ENCODE peak calls at places on chromosomes 1 and 21, in six cellular contexts. G is heart left ventricle, V is fibroblast of mammary gland, P is IMR-90, W is keratinocyte, B is astrocyte of the spinal cord. I is an unnamed sample.

GRCh38 chr21:37208056-37208705 is 59.0 kb downstream of the VPS26C start:
- DNase-seq in G (peak), V (no peak), P (no peak), W (no peak), B (peak), I (no peak)

GRCh38 chr1:59446257-59446901 is 149.5 kb downstream of the FGGY start:
- DNase-seq in G (no peak), V (peak), P (peak), W (no peak), B (peak), I (peak)

GRCh38 chr1:116740726-116741125 is 13.5 kb upstream of the CD2 start:
- DNase-seq in G (no peak), V (no peak), P (no peak), W (no peak), B (no peak), I (no peak)

GRCh38 chr21:43881283-43881682 is 16.3 kb downstream of the AGPAT3 start:
- DNase-seq in G (no peak), V (no peak), P (no peak), W (no peak), B (no peak), I (no peak)

GRCh38 chr1:180542530-180543171 is 16.1 kb upstream of the OVAAL start:
- DNase-seq in G (no peak), V (peak), P (peak), W (no peak), B (peak), I (no peak)

GRCh38 chr1:2604854-2605753 is 18.5 kb downstream of the PRXL2B start:
- DNase-seq in G (no peak), V (no peak), P (no peak), W (no peak), B (no peak), I (no peak)

GRCh38 chr1:67608661-67609571 is 76.1 kb upstream of the GADD45A start:
- DNase-seq in G (no peak), V (no peak), P (peak), W (no peak), B (no peak), I (peak)

GRCh38 chr1:159921251-159921650 is 4.1 kb downstream of the TAGLN2 start:
- DNase-seq in G (no peak), V (peak), P (peak), W (no peak), B (no peak), I (peak)

GRCh38 chr1:151516031-151516511 is 4.9 kb downstream of the CGN start:
- DNase-seq in G (no peak), V (no peak), P (no peak), W (no peak), B (no peak), I (no peak)

GRCh38 chr1:208254862-208255261 is 10.7 kb upstream of the PLXNA2 start:
- DNase-seq in G (no peak), V (peak), P (peak), W (no peak), B (peak), I (peak)

GRCh38 chr1:185157599-185158469 is 867 bp downstream of the SWT1 start:
- DNase-seq in G (no peak), V (peak), P (peak), W (no peak), B (peak), I (peak)

GRCh38 chr1:33460947-33461629 is 11.4 kb upstream of the ZSCAN20 start:
- DNase-seq in G (peak), V (no peak), P (no peak), W (no peak), B (no peak), I (no peak)

GRCh38 chr1:39098569-39099250 is 72.6 kb downstream of the NDUFS5 start:
- DNase-seq in G (peak), V (peak), P (peak), W (peak), B (peak), I (peak)

GRCh38 chr1:226939439-226940028 is 560 bp upstream of the COQ8A start:
- DNase-seq in G (peak), V (no peak), P (no peak), W (no peak), B (no peak), I (no peak)

GRCh38 chr1:9149837-9150581 is 21.1 kb upstream of the GPR157 start:
- DNase-seq in G (peak), V (no peak), P (no peak), W (no peak), B (no peak), I (no peak)

GRCh38 chr1:169595764-169596711 is 9.8 kb upstream of the F5 start:
- DNase-seq in G (no peak), V (peak), P (peak), W (no peak), B (peak), I (peak)

GRCh38 chr1:147771216-147772125 is 11.1 kb upstream of the GJA5 start:
- DNase-seq in G (peak), V (peak), P (peak), W (no peak), B (no peak), I (no peak)

GRCh38 chr1:161119017-161119378 is 1.1 kb downstream of the NIT1 start:
- DNase-seq in G (peak), V (peak), P (no peak), W (no peak), B (no peak), I (peak)

GRCh38 chr1:151942882-151943281 is 33.6 kb upstream of the THEM4 start:
- DNase-seq in G (peak), V (no peak), P (no peak), W (no peak), B (no peak), I (peak)

GRCh38 chr1:65421341-65422174 is 1.1 kb downstream of the LEPR start:
- DNase-seq in G (no peak), V (peak), P (peak), W (no peak), B (no peak), I (no peak)

GRCh38 chr1:22364764-22365163 is 86.9 kb upstream of the ZBTB40 start:
- DNase-seq in G (no peak), V (no peak), P (no peak), W (no peak), B (no peak), I (no peak)

GRCh38 chr1:46183926-46184557 is 7.8 kb upstream of the P3R3URF start:
- DNase-seq in G (no peak), V (no peak), P (no peak), W (no peak), B (no peak), I (no peak)

GRCh38 chr1:76951185-76951584 is 83.9 kb downstream of the ST6GALNAC5 start:
- DNase-seq in G (no peak), V (peak), P (no peak), W (no peak), B (peak), I (peak)

GRCh38 chr1:151135433-151136385 is 10.7 kb downstream of the SEMA6C start:
- DNase-seq in G (no peak), V (no peak), P (no peak), W (no peak), B (no peak), I (no peak)

GRCh38 chr1:164928223-164928814 is 369.3 kb downstream of the PBX1 start:
- DNase-seq in G (no peak), V (no peak), P (no peak), W (no peak), B (no peak), I (no peak)

GRCh38 chr1:157302199-157302497 is 164.0 kb upstream of the ETV3 start:
- DNase-seq in G (no peak), V (no peak), P (no peak), W (no peak), B (no peak), I (no peak)

GRCh38 chr1:211944733-211945500 is 90.4 kb downstream of the INTS7 start:
- DNase-seq in G (peak), V (peak), P (peak), W (peak), B (peak), I (peak)

GRCh38 chr1:232568331-232568852 is 61.5 kb downstream of the SIPA1L2 start:
- DNase-seq in G (no peak), V (no peak), P (no peak), W (no peak), B (no peak), I (peak)

GRCh38 chr1:10106241-10106640 is 73.5 kb downstream of the UBE4B start:
- DNase-seq in G (no peak), V (no peak), P (no peak), W (no peak), B (no peak), I (no peak)

GRCh38 chr1:87578464-87578863 is 249.8 kb downstream of the LMO4 start:
- DNase-seq in G (no peak), V (no peak), P (no peak), W (no peak), B (no peak), I (no peak)

GRCh38 chr1:96926176-96926575 is 204.6 kb downstream of the PTBP2 start:
- DNase-seq in G (no peak), V (no peak), P (no peak), W (no peak), B (no peak), I (no peak)

GRCh38 chr1:46224966-46225365 is 21.8 kb downstream of the LURAP1 start:
- DNase-seq in G (no peak), V (no peak), P (no peak), W (no peak), B (no peak), I (no peak)

GRCh38 chr1:77976433-77977076 is 2.3 kb downstream of the FUBP1 start:
- DNase-seq in G (no peak), V (no peak), P (no peak), W (no peak), B (no peak), I (peak)

DNA sequence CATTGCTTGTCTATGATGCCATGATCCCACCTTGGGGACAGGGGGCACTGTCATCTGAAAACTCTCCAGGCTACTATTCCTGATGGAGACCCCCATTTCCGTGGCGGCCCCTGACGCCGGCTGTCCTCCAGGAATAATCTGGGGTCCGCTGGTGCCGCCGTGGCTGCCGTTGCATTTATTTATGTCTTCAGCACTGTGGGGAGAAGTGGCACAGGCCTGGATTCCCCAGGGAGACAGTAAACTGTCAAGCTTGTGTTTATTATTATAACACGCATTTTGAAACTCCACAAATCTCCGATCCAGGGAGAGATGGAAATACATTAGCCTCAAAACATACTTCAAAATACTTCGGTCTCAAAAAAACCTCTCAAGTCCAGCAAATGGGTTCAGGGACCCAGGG is 126.9 kb upstream of the C1orf174 start:
- DNase-seq in G (no peak), V (no peak), P (no peak), W (no peak), B (no peak), I (no peak)
- H3K4me3 ChIP-seq in G (no peak), V (no peak), P (no peak), W (no peak), B (no peak), I (no peak)

GRCh38 chr1:17574502-17574901 is 35.0 kb downstream of the ARHGEF10L start:
- DNase-seq in G (no peak), V (no peak), P (no peak), W (no peak), B (no peak), I (no peak)
- TF ChIP-seq CTCF in G (no peak), V (no peak), P (peak), W (no peak), B (peak), I (peak)

DNA sequence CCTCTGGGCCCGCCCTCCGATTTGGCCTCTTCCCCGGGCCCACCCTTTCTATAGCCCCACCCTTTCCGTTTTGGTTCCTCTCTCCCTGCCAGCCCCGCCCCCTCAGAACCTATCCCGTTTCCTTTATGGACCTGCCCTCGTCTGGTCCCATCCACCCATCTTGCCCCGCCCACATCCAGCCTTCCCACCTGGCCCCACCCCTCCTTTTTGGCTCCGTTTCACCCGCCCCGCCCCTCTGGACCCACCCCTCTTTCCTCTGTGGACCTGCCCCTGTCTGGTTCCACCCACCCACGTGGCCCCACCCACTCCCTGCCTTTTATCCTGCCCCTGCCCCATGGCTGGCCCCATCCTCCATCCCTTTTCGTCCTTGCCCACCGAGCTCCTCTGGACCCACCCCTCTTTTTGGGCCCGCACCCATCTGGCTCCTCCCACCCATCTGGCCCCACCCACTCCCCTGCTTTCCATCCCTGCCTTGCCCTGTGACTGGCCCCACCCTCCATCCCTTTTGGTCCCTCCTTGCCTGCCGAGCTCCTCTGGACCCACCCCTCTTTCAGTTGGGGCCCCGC is 177.2 kb downstream of the CAMTA1 start:
- DNase-seq in G (peak), V (peak), P (no peak), W (no peak), B (no peak), I (no peak)
- H3K4me3 ChIP-seq in G (no peak), V (no peak), P (no peak), W (no peak), B (no peak), I (no peak)

DNA sequence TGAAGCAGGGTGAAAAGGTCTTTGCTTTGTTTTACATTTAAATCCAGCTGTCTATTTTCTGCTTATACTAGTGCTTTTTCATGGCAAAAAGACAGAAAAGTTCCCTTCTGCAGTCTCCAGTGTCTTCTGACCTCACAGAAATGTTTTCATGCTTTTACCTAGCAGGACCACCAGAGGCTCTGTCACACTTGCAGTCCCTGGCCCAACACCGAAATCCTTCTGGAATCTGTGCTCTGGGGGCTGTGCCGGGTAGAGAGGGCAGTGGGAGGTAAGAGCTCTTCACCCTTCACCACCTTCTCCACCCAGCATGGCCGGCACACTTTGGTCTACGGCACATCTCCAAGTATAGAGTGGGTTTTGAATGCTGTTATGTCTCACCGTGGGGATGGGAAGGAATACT is 20.8 kb downstream of the GNAT2 start:
- DNase-seq in G (no peak), V (no peak), P (no peak), W (no peak), B (no peak), I (no peak)
- TF ChIP-seq CTCF in G (no peak), V (no peak), P (no peak), W (peak), B (peak), I (peak)